ENCODE peak calls at places on chromosomes 5 and 9, in four cellular contexts. X, K, L and H are unnamed samples.

GRCh38 chr5:1936413-1936812 is 53.7 kb upstream of the IRX4 start:
- DNase-seq in K (no peak), X (no peak), L (no peak), H (no peak)

GRCh38 chr5:10563132-10563939 is 534 bp upstream of the ANKRD33B start:
- DNase-seq in X (peak), L (peak), K (peak), H (peak)

GRCh38 chr5:74167206-74167929 is 473.2 kb downstream of the ENC1 start:
- DNase-seq in L (no peak), K (no peak), X (no peak), H (no peak)

GRCh38 chr5:1030801-1031271 is 22.2 kb downstream of the NKD2 start:
- DNase-seq in L (no peak), X (no peak), K (no peak), H (no peak)

GRCh38 chr5:116084231-116084630 is 594 bp upstream of the COMMD10 start:
- DNase-seq in X (peak), K (no peak), L (peak), H (no peak)

GRCh38 chr9:94903961-94904421 is 177.5 kb downstream of the AOPEP start:
- DNase-seq in L (no peak), K (no peak), X (no peak), H (no peak)

GRCh38 chr9:9938432-9938831 is 674.4 kb downstream of the PTPRD start:
- DNase-seq in K (no peak), X (no peak), L (no peak), H (no peak)

GRCh38 chr5:5688194-5688924 is 265.9 kb downstream of the ICE1 start:
- DNase-seq in X (no peak), K (no peak), L (no peak), H (no peak)

GRCh38 chr5:124746252-124746915 is at the start of gene ZNF608:
- DNase-seq in X (peak), K (no peak), L (no peak), H (no peak)

GRCh38 chr5:158463971-158464370 is 605.0 kb upstream of the CLINT1 start:
- DNase-seq in K (no peak), X (no peak), L (no peak), H (no peak)

GRCh38 chr5:170467000-170467707 is 36.7 kb upstream of the KCNIP1 start:
- DNase-seq in L (peak), X (no peak), K (no peak), H (no peak)

GRCh38 chr9:97985058-97985861 is 2.1 kb downstream of the ANP32B start:
- DNase-seq in L (peak), X (peak), K (no peak), H (no peak)

GRCh38 chr9:129007766-129008468 is 20.2 kb downstream of the SH3GLB2 start:
- DNase-seq in K (no peak), X (no peak), L (no peak), H (no peak)

GRCh38 chr9:78567693-78568092 is 270.8 kb downstream of the PSAT1 start:
- DNase-seq in L (no peak), X (no peak), K (no peak), H (no peak)

GRCh38 chr5:76953551-76954382 is 922 bp downstream of the CRHBP start:
- DNase-seq in L (peak), X (peak), K (no peak), H (no peak)

GRCh38 chr9:120914410-120914809 is 12.2 kb downstream of the TRAF1 start:
- DNase-seq in X (no peak), K (no peak), L (no peak), H (no peak)

GRCh38 chr9:6959275-6960000 is 201.7 kb downstream of the KDM4C start:
- DNase-seq in K (no peak), L (no peak), X (no peak), H (no peak)

GRCh38 chr5:129460951-129461815 is 1.1 kb downstream of the ADAMTS19 start:
- DNase-seq in X (peak), L (peak), K (no peak), H (no peak)